ENCODE peak calls at places on chromosomes 3 and 15, in four cellular contexts. R is A549; N is fibroblast of lung; U is effector memory CD4-positive, alpha-beta T cell. M is an unnamed sample. For H3K4me1 and H3K9me3, the result is how much of the 10 kb centered on the place peaks cover.

GRCh38 chr3:195226900-195227447 is 44.0 kb downstream of the XXYLT1 start:
- DNase-seq in R (no peak), N (peak), U (no peak), M (no peak)

GRCh38 chr3:168248383-168249047 is 152.8 kb upstream of the GOLIM4 start:
- DNase-seq in R (peak), N (peak), U (no peak), M (no peak)

GRCh38 chr3:52223449-52224408 is 1.7 kb downstream of the TLR9 start:
- DNase-seq in R (no peak), N (no peak), U (no peak), M (no peak)

GRCh38 chr3:156948402-156949210 is 122.5 kb downstream of the LEKR1 start:
- DNase-seq in R (no peak), N (no peak), U (no peak), M (no peak)

GRCh38 chr3:181700168-181701087 is 11.3 kb upstream of the SOX2 start:
- DNase-seq in R (peak), N (peak), U (no peak), M (peak)

GRCh38 chr3:13011369-13012227 is 61.6 kb downstream of the IQSEC1 start:
- DNase-seq in R (no peak), N (no peak), U (peak), M (no peak)

GRCh38 chr3:134883697-134884385 is 88.8 kb downstream of the EPHB1 start:
- DNase-seq in R (no peak), N (no peak), U (no peak), M (no peak)

GRCh38 chr3:10370429-10370828 is 49.5 kb upstream of the SEC13 start:
- DNase-seq in R (no peak), N (peak), U (no peak), M (no peak)

GRCh38 chr3:133021206-133021605 is 17.0 kb upstream of the TMEM108 start:
- DNase-seq in R (no peak), N (no peak), U (no peak), M (no peak)

GRCh38 chr15:65638681-65639089 is 16.9 kb downstream of the SLC24A1 start:
- DNase-seq in R (peak), N (peak), U (no peak), M (no peak)

GRCh38 chr15:66780973-66781718 is 79.1 kb downstream of the SMAD6 start:
- DNase-seq in R (no peak), N (no peak), U (no peak), M (no peak)

GRCh38 chr15:42184313-42184712 is 23.8 kb downstream of the VPS39 start:
- DNase-seq in R (no peak), N (no peak), U (no peak), M (peak)

GRCh38 chr3:193963808-193964516 is 172.0 kb upstream of the HES1 start:
- DNase-seq in R (no peak), N (no peak), U (no peak), M (no peak)

GRCh38 chr3:33075996-33076395 is 20.9 kb downstream of the GLB1 start:
- DNase-seq in R (no peak), N (peak), U (no peak), M (no peak)

GRCh38 chr3:56969851-56970250 is 90.6 kb upstream of the SPATA12 start:
- DNase-seq in R (no peak), N (no peak), U (no peak), M (no peak)

GRCh38 chr3:136142592-136142991 is 53.5 kb downstream of the MSL2 start:
- DNase-seq in R (peak), N (peak), U (no peak), M (no peak)

GRCh38 chr15:65400760-65401606 is 21.8 kb downstream of the IGDCC4 start:
- DNase-seq in R (peak), N (peak), U (no peak), M (peak)

GRCh38 chr3:184345678-184346144 is 8.3 kb downstream of the FAM131A start:
- DNase-seq in R (peak), N (peak), U (no peak), M (peak)

GRCh38 chr3:69086133-69086722 is 1.5 kb downstream of the ARL6IP5 start:
- DNase-seq in R (peak), N (peak), U (peak), M (peak)

GRCh38 chr15:92118162-92118935 is 264.8 kb downstream of the SLCO3A1 start:
- DNase-seq in R (no peak), N (peak), U (no peak), M (no peak)

GRCh38 chr15:48693474-48693873 is 48.0 kb upstream of the FBN1 start:
- DNase-seq in R (no peak), N (peak), U (no peak), M (no peak)

GRCh38 chr3:180383332-180384020 is 218.5 kb upstream of the TTC14 start:
- DNase-seq in R (no peak), N (no peak), U (no peak), M (no peak)

GRCh38 chr3:59250600-59250999 is 200.8 kb upstream of the CFAP20DC start:
- DNase-seq in R (no peak), N (no peak), U (no peak), M (no peak)

GRCh38 chr3:49671291-49672288 is 2.6 kb upstream of the APEH start:
- DNase-seq in R (peak), N (peak), U (peak), M (peak)

GRCh38 chr3:49454457-49454856 is 15.6 kb upstream of the DAG1 start:
- DNase-seq in R (no peak), N (no peak), U (no peak), M (no peak)

GRCh38 chr15:89666858-89667705 is 11.8 kb upstream of the KIF7 start:
- DNase-seq in R (no peak), N (no peak), U (no peak), M (no peak)

GRCh38 chr15:43769584-43770228 is 7.1 kb downstream of the ELL3 start:
- DNase-seq in R (peak), N (peak), U (no peak), M (peak)

GRCh38 chr3:173287361-173287760 is 110.2 kb upstream of the NLGN1 start:
- DNase-seq in R (no peak), N (no peak), U (no peak), M (no peak)

DNA sequence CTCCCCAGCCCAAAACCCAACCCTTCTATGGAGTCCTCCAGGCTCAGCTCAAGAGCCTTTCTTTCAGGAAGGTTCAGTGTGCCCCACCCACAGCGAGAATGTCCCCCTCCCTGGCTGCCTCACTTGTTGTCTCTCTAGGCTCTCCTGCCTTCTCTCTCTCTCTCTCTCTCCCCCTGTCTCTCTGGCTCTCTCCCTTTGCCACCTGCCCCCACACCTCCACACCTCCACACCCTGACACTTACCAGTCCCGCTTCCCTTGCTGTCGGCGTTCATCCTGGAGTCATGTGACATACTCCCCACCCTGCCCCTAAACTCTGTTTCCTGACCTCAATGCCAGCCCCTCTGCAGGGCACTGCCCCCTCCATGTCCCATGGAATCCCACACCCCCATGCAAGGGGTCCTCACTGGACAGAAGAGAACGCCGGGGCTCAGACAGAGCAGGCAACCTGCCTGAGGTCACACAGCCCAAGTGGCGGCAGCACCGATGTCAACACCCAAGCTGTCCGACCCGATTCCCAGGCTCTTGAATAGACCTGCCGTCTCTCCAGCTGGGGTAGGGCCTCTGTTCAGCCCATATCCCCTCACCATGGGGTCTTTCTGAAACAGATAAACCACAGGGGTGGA is 28.5 kb upstream of the SLC6A6 start:
- DNase-seq in R (no peak), N (no peak), U (no peak), M (no peak)
- H3K27ac ChIP-seq in R (peak), N (no peak), U (no peak), M (peak)

DNA sequence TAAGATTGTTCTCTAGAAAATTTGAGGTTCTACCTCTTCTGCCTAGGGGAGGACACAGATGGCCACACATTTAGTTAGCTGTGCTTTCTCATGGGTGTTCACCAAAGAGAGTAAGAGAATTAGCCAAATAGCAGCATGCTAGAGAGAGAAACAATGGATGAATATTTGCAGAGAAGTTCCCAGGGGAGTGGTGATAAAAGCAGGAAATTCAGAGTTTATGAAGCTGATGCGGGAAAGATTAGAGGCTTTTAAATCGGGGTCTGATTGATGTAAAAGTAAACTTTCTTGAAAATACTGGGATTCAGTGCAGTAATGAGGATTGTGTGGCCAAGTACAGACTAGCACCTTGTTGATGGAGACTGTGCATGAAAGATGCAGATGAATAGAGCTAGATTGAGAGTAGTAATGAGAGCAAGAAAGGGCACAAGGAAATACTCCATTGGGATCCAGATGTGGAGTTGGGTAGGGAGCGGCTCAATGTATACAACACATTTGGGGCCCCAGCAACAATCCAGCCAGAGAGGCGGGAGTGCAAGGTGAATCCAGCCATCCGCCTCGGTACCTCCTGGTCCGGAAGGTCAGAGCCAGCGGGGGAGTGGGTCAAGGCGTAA is 8.8 kb downstream of the ISL2 start:
- DNase-seq in R (no peak), N (no peak), U (no peak), M (no peak)
- H3K4me1 ChIP-seq in R (under half), N (under half), U (under half), M (under half)

DNA sequence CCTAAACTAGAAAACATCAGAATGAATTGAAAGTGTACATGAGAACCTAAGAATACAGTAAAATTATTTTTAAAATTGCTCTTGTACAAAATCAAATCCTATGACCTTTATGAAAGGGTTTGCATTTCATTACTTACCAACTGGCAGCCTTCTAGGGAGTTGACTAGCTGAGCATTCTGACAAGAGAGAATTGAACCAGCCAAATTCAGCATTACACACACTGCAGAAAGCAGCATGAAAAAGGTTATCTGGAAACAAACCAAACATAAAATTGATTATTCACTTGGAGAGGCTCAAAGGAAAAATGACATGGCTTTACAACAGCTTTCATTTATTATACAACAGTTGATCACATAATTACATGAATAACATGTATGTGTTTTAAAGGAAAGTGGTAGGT is 17.4 kb downstream of the NSMCE3 start:
- DNase-seq in R (no peak), N (no peak), U (no peak), M (no peak)
- H3K9me3 ChIP-seq in R (under half), N (under half), U (under half), M (under half)

DNA sequence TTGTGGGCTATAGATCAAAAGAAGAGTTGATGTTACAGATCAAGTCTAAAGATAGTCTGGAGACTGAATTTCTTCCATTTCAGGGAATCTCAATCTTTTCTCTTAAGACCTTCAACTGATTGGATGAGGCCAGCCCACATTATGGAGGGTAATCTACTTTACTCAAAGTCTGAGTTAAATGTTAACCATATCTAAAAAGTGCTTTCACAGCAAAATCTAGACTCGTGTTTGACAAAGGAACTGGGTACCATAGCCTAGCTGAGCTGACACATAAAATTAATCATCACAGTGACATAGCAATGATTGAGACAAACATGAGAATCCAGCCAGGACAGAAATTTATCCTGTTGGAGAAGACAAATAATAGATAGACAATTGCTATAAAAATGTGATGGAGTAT is 407.9 kb upstream of the GRM7 start:
- DNase-seq in R (no peak), N (no peak), U (no peak), M (no peak)
- H3K27ac ChIP-seq in R (no peak), N (no peak), U (no peak), M (no peak)

M was measured in left ventricle myocardium inferior.